ENCODE peak calls at places on chromosome X, in ten cellular contexts. N is IMR-90, S is neuronal stem cell, H is MM.1S, X is hepatocyte, K is GM23338, B is GM23248, T is A549, V is fibroblast of lung, C is HepG2. Z is an unnamed sample.
A peak's percentile ranks its signal among the peaks of the same experiment; 100 is the strongest.

GRCh38 chrX:151830911-151831310 is 81.8 kb upstream of the MAGEA4 start:
- DNase-seq in B (no peak), V (peak; percentile 70), H (no peak), T (no peak), X (no peak), C (no peak), N (no peak), S (no peak), K (peak; percentile 28), Z (no peak)

GRCh38 chrX:10569946-10570345 is 50.4 kb downstream of the MID1 start:
- DNase-seq in C (no peak), V (peak; percentile 73), X (no peak), K (no peak), H (no peak), B (peak; percentile 59), T (no peak), S (no peak), N (peak; percentile 65), Z (no peak)

GRCh38 chrX:19689170-19689814 is 174.0 kb upstream of the MAP3K15 start:
- DNase-seq in T (no peak), X (no peak), S (no peak), N (no peak), C (no peak), V (no peak), B (no peak), K (no peak), H (no peak), Z (no peak)

GRCh38 chrX:31819455-31819854 is 747.6 kb upstream of the FTHL17 start:
- DNase-seq in B (no peak), V (no peak), C (no peak), H (no peak), N (no peak), T (no peak), K (no peak), X (no peak), S (no peak), Z (no peak)

GRCh38 chrX:21528076-21528475 is 130.1 kb downstream of the KLHL34 start:
- DNase-seq in V (peak; percentile 15), K (no peak), S (no peak), N (peak; percentile 14), T (no peak), C (no peak), X (no peak), H (no peak), B (peak; percentile 60), Z (no peak)

GRCh38 chrX:120740072-120740471 is 110.2 kb upstream of the C1GALT1C1 start:
- DNase-seq in B (no peak), V (no peak), C (no peak), S (no peak), H (no peak), X (no peak), K (no peak), T (no peak), N (no peak), Z (no peak)

GRCh38 chrX:70901465-70901864 is 7.0 kb downstream of the TEX11 start:
- DNase-seq in N (no peak), H (no peak), K (no peak), V (no peak), S (no peak), T (no peak), B (no peak), X (no peak), C (no peak), Z (no peak)

GRCh38 chrX:12956704-12957541 is 18.0 kb upstream of the TMSB4X start:
- DNase-seq in T (peak; percentile 52), V (peak; percentile 68), S (no peak), C (no peak), K (peak; percentile 41), N (peak; percentile 63), X (peak; percentile 45), B (peak; percentile 35), H (peak; percentile 88), Z (no peak)

GRCh38 chrX:10501606-10502005 is 118.8 kb downstream of the MID1 start:
- DNase-seq in V (no peak), T (no peak), C (no peak), X (no peak), B (no peak), S (no peak), H (no peak), N (no peak), K (no peak), Z (no peak)

GRCh38 chrX:34809096-34809495 is 133.5 kb upstream of the FAM47B start:
- DNase-seq in H (no peak), K (no peak), N (no peak), S (no peak), T (no peak), X (no peak), C (no peak), B (no peak), V (no peak), Z (no peak)

GRCh38 chrX:134734343-134735001 is 76.2 kb upstream of the PLAC1 start:
- DNase-seq in N (peak; percentile 80), C (no peak), T (no peak), H (no peak), V (peak; percentile 87), S (no peak), X (no peak), K (no peak), B (no peak), Z (no peak)

GRCh38 chrX:19063030-19063429 is 59.2 kb downstream of the ADGRG2 start:
- DNase-seq in N (peak; percentile 62), C (no peak), V (peak; percentile 45), K (no peak), B (peak; percentile 60), T (peak; percentile 20), S (no peak), H (no peak), X (no peak), Z (no peak)

GRCh38 chrX:13305091-13305490 is 14.8 kb downstream of the ATXN3L start:
- DNase-seq in S (no peak), V (no peak), K (no peak), B (no peak), H (no peak), C (no peak), T (no peak), N (no peak), X (no peak), Z (no peak)

GRCh38 chrX:96685205-96686099 is 810 bp downstream of the DIAPH2 start:
- DNase-seq in N (peak; percentile 55), S (no peak), K (peak; percentile 22), H (peak; percentile 57), C (peak; percentile 7), V (peak; percentile 53), X (peak; percentile 58), T (no peak), B (peak; percentile 72), Z (no peak)

GRCh38 chrX:134186362-134187121 is 50.4 kb upstream of the CCDC160 start:
- DNase-seq in S (no peak), T (no peak), V (no peak), C (no peak), X (no peak), H (peak; percentile 87), B (no peak), K (no peak), N (no peak), Z (no peak)

GRCh38 chrX:45711231-45711630 is 510.6 kb upstream of the DIPK2B start:
- DNase-seq in K (no peak), S (no peak), H (no peak), N (peak; percentile 28), V (peak; percentile 82), X (no peak), T (no peak), B (peak; percentile 41), C (no peak), Z (no peak)

DNA sequence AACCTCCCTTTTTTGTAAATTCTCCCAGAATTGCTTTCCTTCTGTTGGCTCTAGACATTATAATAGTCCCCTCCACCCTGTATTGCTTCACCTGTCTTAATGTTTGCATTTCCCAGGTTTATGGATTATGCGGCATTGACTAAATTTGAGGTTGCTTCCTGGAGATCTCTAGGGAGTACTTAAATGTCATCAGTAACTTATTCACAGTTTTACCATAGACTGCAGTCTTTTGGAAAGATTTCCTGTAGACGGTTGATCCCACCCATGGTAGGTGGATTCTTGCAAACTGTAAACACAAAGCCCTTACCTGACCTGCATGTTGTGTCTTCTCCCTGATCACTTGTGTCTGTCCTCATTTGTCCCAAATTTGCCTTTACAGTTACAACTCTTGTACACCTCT is 6.2 kb upstream of the NOX1 start:
- DNase-seq in H (no peak), T (no peak), N (no peak), B (no peak), S (no peak), X (no peak), C (no peak), K (no peak), V (no peak), Z (no peak)
- H3K4me2 ChIP-seq in H (no peak overlapping the region), T (no peak overlapping the region), N (no peak overlapping the region), B (no peak overlapping the region), S (no peak overlapping the region), X (no peak overlapping the region), C (no peak overlapping the region), K (no peak overlapping the region), V (no peak overlapping the region), Z (no peak overlapping the region)

DNA sequence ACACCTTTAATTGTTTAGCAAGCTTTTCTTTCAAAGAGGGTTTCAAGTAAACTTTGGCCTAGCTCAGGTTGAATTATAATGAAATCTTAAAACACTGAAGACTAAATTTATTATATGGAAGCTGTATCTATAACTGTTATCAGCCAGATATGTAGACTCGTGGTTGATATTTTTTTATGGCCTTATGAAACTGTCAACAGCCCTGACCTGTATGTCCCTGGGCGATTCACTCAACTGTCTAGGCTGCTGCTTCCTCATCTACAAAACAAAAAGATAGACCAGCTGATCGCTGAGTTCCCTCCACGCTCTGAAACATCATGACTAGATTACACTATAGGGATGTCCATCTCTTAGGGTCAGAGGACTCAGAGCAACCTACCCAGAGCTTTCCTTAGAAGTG is 21.1 kb upstream of the PDK3 start:
- DNase-seq in N (no peak), C (no peak), X (no peak), K (no peak), B (no peak), H (no peak), T (no peak), V (no peak), S (no peak), Z (no peak)
- H3K4me2 ChIP-seq in N (no peak overlapping the region), C (no peak overlapping the region), X (no peak overlapping the region), K (no peak overlapping the region), B (no peak overlapping the region), H (no peak overlapping the region), T (no peak overlapping the region), V (no peak overlapping the region), S (no peak overlapping the region), Z (no peak overlapping the region)

GRCh38 chrX:154484255-154485149 is 1.9 kb downstream of the UBL4A start:
- DNase-seq in B (peak; percentile 55), X (peak; percentile 40), V (no peak), C (no peak), N (no peak), S (no peak), T (no peak), H (no peak), K (no peak), Z (no peak)
- H3K4me2 ChIP-seq in B (no peak overlapping the region), X (no peak overlapping the region), V (no peak overlapping the region), C (peak overlapping the region; percentile 3), N (no peak overlapping the region), S (no peak overlapping the region), T (peak overlapping the region; percentile 98), H (no peak overlapping the region), K (no peak overlapping the region), Z (no peak overlapping the region)

DNA sequence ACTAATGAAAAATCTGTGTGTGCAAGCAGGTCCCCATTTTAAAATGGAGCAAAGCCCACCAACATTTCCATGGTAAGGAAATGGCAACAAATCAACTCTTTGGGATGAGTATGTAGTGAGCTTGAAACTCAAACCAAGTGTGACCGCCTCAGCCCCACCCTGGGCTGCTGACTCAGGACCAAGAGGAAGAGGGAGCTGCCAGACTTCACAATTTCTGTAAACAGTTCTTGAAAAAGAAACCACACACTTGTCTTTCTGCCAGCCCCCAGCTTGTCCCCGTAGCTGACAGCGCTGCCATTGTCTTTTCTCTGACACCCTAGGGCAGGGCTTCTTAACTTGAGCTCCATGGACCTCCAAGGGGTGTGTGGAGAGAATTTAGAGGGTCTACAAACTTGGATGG is 10.3 kb downstream of the RTL5 start:
- DNase-seq in K (no peak), C (no peak), S (no peak), N (peak; percentile 75), B (peak; percentile 81), V (peak; percentile 86), X (no peak), H (peak; percentile 63), T (no peak), Z (no peak)
- H3K4me2 ChIP-seq in K (no peak overlapping the region), C (no peak overlapping the region), S (no peak overlapping the region), N (peak overlapping the region; percentile 41), B (peak overlapping the region; percentile 71), V (peak overlapping the region; percentile 54), X (no peak overlapping the region), H (peak overlapping the region; percentile 18), T (peak overlapping the region; percentile 17), Z (no peak overlapping the region)

Z was measured in keratinocyte.